ENCODE peak calls at places on chromosomes 5 and 9, in four cellular contexts. One of them, this sample, is unnamed. For H3K9me3, the result is how much of the 10 kb centered on the place peaks cover.

GRCh38 chr9:127741831-127742434 is 6.8 kb upstream of the TOR2A start:
- DNase-seq in testis: peak
- DNase-seq in esophagus muscularis mucosa: no peak
- DNase-seq in stomach: peak
- DNase-seq in this sample: no peak

GRCh38 chr9:93258818-93259489 is 75.0 kb downstream of the WNK2 start:
- DNase-seq in testis: peak
- DNase-seq in esophagus muscularis mucosa: no peak
- DNase-seq in stomach: peak
- DNase-seq in this sample: no peak

GRCh38 chr9:70765935-70766334 is 351.5 kb upstream of the KLF9 start:
- DNase-seq in testis: no peak
- DNase-seq in esophagus muscularis mucosa: no peak
- DNase-seq in stomach: no peak
- DNase-seq in this sample: no peak

GRCh38 chr5:170221319-170221718 is 11.5 kb upstream of the C5orf58 start:
- DNase-seq in testis: peak
- DNase-seq in esophagus muscularis mucosa: no peak
- DNase-seq in stomach: no peak
- DNase-seq in this sample: no peak

GRCh38 chr5:93579561-93580386 is 1.2 kb downstream of the NR2F1-AS1 start:
- DNase-seq in testis: no peak
- DNase-seq in esophagus muscularis mucosa: no peak
- DNase-seq in stomach: no peak
- DNase-seq in this sample: no peak

GRCh38 chr5:157076558-157076957 is 17.6 kb upstream of the HAVCR1 start:
- DNase-seq in testis: peak
- DNase-seq in esophagus muscularis mucosa: no peak
- DNase-seq in stomach: no peak
- DNase-seq in this sample: no peak

GRCh38 chr5:59391576-59391975 is 501.9 kb downstream of the PDE4D start:
- DNase-seq in testis: no peak
- DNase-seq in esophagus muscularis mucosa: no peak
- DNase-seq in stomach: no peak
- DNase-seq in this sample: no peak

GRCh38 chr9:6106576-6107339 is 91.3 kb upstream of the RANBP6 start:
- DNase-seq in testis: peak
- DNase-seq in esophagus muscularis mucosa: no peak
- DNase-seq in stomach: no peak
- DNase-seq in this sample: no peak

GRCh38 chr9:16133556-16134227 is 580.8 kb downstream of the CCDC171 start:
- DNase-seq in testis: peak
- DNase-seq in esophagus muscularis mucosa: no peak
- DNase-seq in stomach: no peak
- DNase-seq in this sample: no peak

GRCh38 chr5:67315802-67316103 is 119.2 kb upstream of the CD180 start:
- DNase-seq in testis: no peak
- DNase-seq in esophagus muscularis mucosa: no peak
- DNase-seq in stomach: no peak
- DNase-seq in this sample: no peak

GRCh38 chr5:57745676-57746075 is 263.1 kb upstream of the ACTBL2 start:
- DNase-seq in testis: no peak
- DNase-seq in esophagus muscularis mucosa: no peak
- DNase-seq in stomach: no peak
- DNase-seq in this sample: no peak

GRCh38 chr5:132501961-132502931 is 11.7 kb upstream of the IRF1 start:
- DNase-seq in testis: no peak
- DNase-seq in esophagus muscularis mucosa: peak
- DNase-seq in stomach: peak
- DNase-seq in this sample: no peak

GRCh38 chr5:109177227-109177626 is 232.5 kb downstream of the PJA2 start:
- DNase-seq in testis: peak
- DNase-seq in esophagus muscularis mucosa: no peak
- DNase-seq in stomach: no peak
- DNase-seq in this sample: no peak

GRCh38 chr5:171630670-171631065 is 154.9 kb upstream of the SMIM23 start:
- DNase-seq in testis: no peak
- DNase-seq in esophagus muscularis mucosa: no peak
- DNase-seq in stomach: no peak
- DNase-seq in this sample: no peak

GRCh38 chr5:29218829-29219228 is 1974.7 kb upstream of the CDH6 start:
- DNase-seq in testis: no peak
- DNase-seq in esophagus muscularis mucosa: no peak
- DNase-seq in stomach: no peak
- DNase-seq in this sample: no peak

GRCh38 chr5:141814064-141814982 is 63.9 kb downstream of the PCDH1 start:
- DNase-seq in testis: peak
- DNase-seq in esophagus muscularis mucosa: no peak
- DNase-seq in stomach: peak
- DNase-seq in this sample: no peak

GRCh38 chr5:77777281-77777892 is 1.2 kb upstream of the TBCA start:
- DNase-seq in testis: no peak
- DNase-seq in esophagus muscularis mucosa: no peak
- DNase-seq in stomach: no peak
- DNase-seq in this sample: no peak

GRCh38 chr9:27665121-27665520 is 91.8 kb upstream of the C9orf72 start:
- DNase-seq in testis: no peak
- DNase-seq in esophagus muscularis mucosa: no peak
- DNase-seq in stomach: no peak
- DNase-seq in this sample: no peak

GRCh38 chr5:28430565-28431178 is 1392.3 kb upstream of the CDH9 start:
- DNase-seq in testis: no peak
- DNase-seq in esophagus muscularis mucosa: no peak
- DNase-seq in stomach: no peak
- DNase-seq in this sample: no peak

GRCh38 chr5:149172261-149172660 is 31.0 kb downstream of the ABLIM3 start:
- DNase-seq in testis: no peak
- DNase-seq in esophagus muscularis mucosa: no peak
- DNase-seq in stomach: no peak
- DNase-seq in this sample: no peak

GRCh38 chr9:130659699-130660248 is 4.6 kb upstream of the PRDM12 start:
- DNase-seq in testis: no peak
- DNase-seq in esophagus muscularis mucosa: no peak
- DNase-seq in stomach: no peak
- DNase-seq in this sample: no peak

GRCh38 chr5:43647789-43648188 is 44.8 kb downstream of the NNT start:
- DNase-seq in testis: no peak
- DNase-seq in esophagus muscularis mucosa: no peak
- DNase-seq in stomach: no peak
- DNase-seq in this sample: no peak

GRCh38 chr5:109823597-109823996 is 133.9 kb downstream of the MAN2A1 start:
- DNase-seq in testis: no peak
- DNase-seq in esophagus muscularis mucosa: no peak
- DNase-seq in stomach: no peak
- DNase-seq in this sample: no peak

GRCh38 chr5:163569284-163569683 is 63.9 kb downstream of the MAT2B start:
- DNase-seq in testis: no peak
- DNase-seq in esophagus muscularis mucosa: no peak
- DNase-seq in stomach: no peak
- DNase-seq in this sample: no peak

GRCh38 chr5:163696270-163696887 is 191.0 kb downstream of the MAT2B start:
- DNase-seq in testis: peak
- DNase-seq in esophagus muscularis mucosa: no peak
- DNase-seq in stomach: no peak
- DNase-seq in this sample: no peak

GRCh38 chr5:43422143-43422542 is 10.0 kb upstream of the CCL28 start:
- DNase-seq in testis: peak
- DNase-seq in esophagus muscularis mucosa: no peak
- DNase-seq in stomach: peak
- DNase-seq in this sample: no peak

GRCh38 chr9:130298663-130299279 is 33.2 kb downstream of the HMCN2 start:
- DNase-seq in testis: no peak
- DNase-seq in esophagus muscularis mucosa: no peak
- DNase-seq in stomach: no peak
- DNase-seq in this sample: no peak

GRCh38 chr5:104845541-104845940 is 1283.0 kb upstream of the NUDT12 start:
- DNase-seq in testis: no peak
- DNase-seq in esophagus muscularis mucosa: no peak
- DNase-seq in stomach: no peak
- DNase-seq in this sample: no peak

GRCh38 chr9:34185778-34186551 is 7.1 kb downstream of the UBAP1 start:
- DNase-seq in testis: peak
- DNase-seq in esophagus muscularis mucosa: no peak
- DNase-seq in stomach: peak
- DNase-seq in this sample: no peak

GRCh38 chr5:36066540-36067210 is at the start of gene UGT3A2:
- DNase-seq in testis: peak
- DNase-seq in esophagus muscularis mucosa: no peak
- DNase-seq in stomach: no peak
- DNase-seq in this sample: no peak

GRCh38 chr5:170268884-170269283 is 28.7 kb downstream of the LCP2 start:
- DNase-seq in testis: no peak
- DNase-seq in esophagus muscularis mucosa: no peak
- DNase-seq in stomach: no peak
- DNase-seq in this sample: no peak

GRCh38 chr5:26757941-26758340 is 280.4 kb downstream of the CDH9 start:
- DNase-seq in testis: no peak
- DNase-seq in esophagus muscularis mucosa: no peak
- DNase-seq in stomach: no peak
- DNase-seq in this sample: no peak

DNA sequence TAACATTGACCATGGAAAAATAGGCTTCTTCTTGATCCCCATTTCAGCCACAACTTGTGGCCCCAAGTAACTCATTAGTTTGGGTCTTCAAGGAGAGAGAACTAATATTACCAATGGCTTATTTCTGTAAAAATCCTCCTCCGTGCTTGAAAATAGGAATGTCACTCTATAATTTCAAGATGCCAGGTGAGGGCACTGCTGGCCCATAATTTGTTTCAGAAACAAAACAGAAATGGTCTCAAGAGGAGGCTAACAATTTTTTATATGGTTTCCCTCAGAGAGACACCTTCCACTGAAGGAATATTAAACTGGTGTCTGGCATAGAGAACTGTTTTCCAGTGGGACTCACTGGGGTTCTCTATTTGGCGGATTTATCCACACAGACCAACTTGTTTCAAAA is 437.0 kb upstream of the TRPC7 start:
- DNase-seq in testis: peak
- DNase-seq in esophagus muscularis mucosa: peak
- DNase-seq in stomach: no peak
- DNase-seq in this sample: no peak
- TF ChIP-seq CTCF in testis: peak
- TF ChIP-seq CTCF in esophagus muscularis mucosa: no peak
- TF ChIP-seq CTCF in stomach: no peak
- TF ChIP-seq CTCF in this sample: no peak

DNA sequence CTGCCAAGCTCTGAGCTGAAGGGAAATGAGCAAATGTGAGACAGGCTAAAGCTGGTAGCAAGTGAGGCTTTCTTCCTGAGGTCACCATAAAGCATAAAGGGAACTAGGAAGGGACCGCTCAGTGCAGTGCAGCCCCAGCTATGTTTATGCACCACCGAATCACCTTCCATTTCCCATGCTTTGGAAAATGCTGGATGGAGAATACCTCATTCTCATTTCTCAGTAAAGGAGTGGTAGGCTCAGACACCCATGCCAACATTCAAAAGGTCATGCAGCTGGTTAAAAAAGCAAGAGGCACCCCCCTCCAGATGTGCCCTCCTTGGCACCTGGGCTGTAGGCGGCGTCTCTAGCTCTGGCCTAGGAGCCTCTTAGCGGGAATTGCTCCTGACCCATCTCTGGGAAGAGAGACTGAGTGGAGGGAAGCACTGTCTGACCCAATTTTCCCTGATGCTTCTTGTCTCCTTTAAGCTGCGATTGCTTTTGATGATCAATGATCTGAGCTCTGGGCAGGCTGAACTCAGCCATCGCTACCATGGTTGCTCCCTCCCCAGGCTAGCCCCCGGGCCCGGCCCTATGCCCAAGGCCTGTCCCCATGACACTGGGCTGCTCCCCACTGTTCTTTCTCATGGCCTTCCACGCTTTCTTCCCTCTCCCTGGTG is 58.7 kb downstream of the ZNF354C start:
- DNase-seq in testis: peak
- DNase-seq in esophagus muscularis mucosa: peak
- DNase-seq in stomach: no peak
- DNase-seq in this sample: no peak
- H3K9me3 ChIP-seq in testis: under half
- H3K9me3 ChIP-seq in esophagus muscularis mucosa: under half
- H3K9me3 ChIP-seq in stomach: under half
- H3K9me3 ChIP-seq in this sample: under half

GRCh38 chr9:133342083-133342406 is 5.9 kb downstream of the MED22 start:
- DNase-seq in testis: no peak
- DNase-seq in esophagus muscularis mucosa: no peak
- DNase-seq in stomach: no peak
- DNase-seq in this sample: no peak
- TF ChIP-seq CTCF in testis: no peak
- TF ChIP-seq CTCF in esophagus muscularis mucosa: no peak
- TF ChIP-seq CTCF in stomach: no peak
- TF ChIP-seq CTCF in this sample: no peak

GRCh38 chr5:178940569-178941360 is at the start of gene ZNF454:
- DNase-seq in testis: peak
- DNase-seq in esophagus muscularis mucosa: peak
- DNase-seq in stomach: peak
- DNase-seq in this sample: no peak

DNA sequence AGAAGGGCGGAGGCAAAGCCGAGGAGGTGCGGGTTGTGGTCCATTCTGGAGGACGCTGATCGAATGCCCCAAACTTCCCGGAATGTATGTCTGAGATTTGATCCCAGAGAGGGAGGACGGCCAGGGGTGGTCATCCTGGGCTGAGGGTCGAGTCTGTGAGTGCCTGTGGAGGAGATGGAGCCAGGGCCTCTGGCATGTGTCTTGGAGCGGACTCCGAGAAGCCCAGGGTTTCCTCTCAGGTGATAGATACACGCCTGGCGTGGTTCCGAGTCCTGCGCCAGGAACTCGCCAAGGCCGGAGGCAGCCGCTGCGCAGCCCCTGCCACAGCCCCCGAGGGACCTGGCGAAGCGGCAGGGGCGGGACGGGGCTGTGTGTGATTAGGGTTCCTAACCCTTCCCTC is 363 bp downstream of the ZNF454 start:
- DNase-seq in testis: peak
- DNase-seq in esophagus muscularis mucosa: no peak
- DNase-seq in stomach: no peak
- DNase-seq in this sample: no peak
- H3K9me3 ChIP-seq in testis: under half
- H3K9me3 ChIP-seq in esophagus muscularis mucosa: under half
- H3K9me3 ChIP-seq in stomach: under half
- H3K9me3 ChIP-seq in this sample: half or more

GRCh38 chr9:101387871-101388506 is 3.2 kb upstream of the BAAT start:
- DNase-seq in testis: peak
- DNase-seq in esophagus muscularis mucosa: no peak
- DNase-seq in stomach: no peak
- DNase-seq in this sample: no peak
- TF ChIP-seq CTCF in testis: peak
- TF ChIP-seq CTCF in esophagus muscularis mucosa: peak
- TF ChIP-seq CTCF in stomach: no peak
- TF ChIP-seq CTCF in this sample: peak

GRCh38 chr9:88414298-88414697 is 26.1 kb downstream of the SPIN1 start:
- DNase-seq in testis: no peak
- DNase-seq in esophagus muscularis mucosa: no peak
- DNase-seq in stomach: no peak
- DNase-seq in this sample: no peak
- H3K9me3 ChIP-seq in testis: under half
- H3K9me3 ChIP-seq in esophagus muscularis mucosa: under half
- H3K9me3 ChIP-seq in stomach: under half
- H3K9me3 ChIP-seq in this sample: under half

This sample was measured in CD4-positive, alpha-beta T cell.